ENCODE peak calls at places on chromosomes 12 and 14, in six cellular contexts. One of them, this sample, is unnamed.

GRCh38 chr12:50660425-50660822 is 103.5 kb upstream of the ATF1 start:
- DNase-seq in astrocyte: no peak
- DNase-seq in ovary: no peak
- DNase-seq in stomach: no peak
- DNase-seq in Karpas-422: no peak
- DNase-seq in esophagus squamous epithelium: no peak
- DNase-seq in this sample: no peak

GRCh38 chr14:69708586-69709169 is 58.3 kb upstream of the SRSF5 start:
- DNase-seq in astrocyte: no peak
- DNase-seq in ovary: no peak
- DNase-seq in stomach: no peak
- DNase-seq in Karpas-422: peak; percentile 82
- DNase-seq in esophagus squamous epithelium: no peak
- DNase-seq in this sample: no peak

GRCh38 chr14:79369359-79370332 is 841.7 kb downstream of the DIO2 start:
- DNase-seq in astrocyte: peak; percentile 99
- DNase-seq in ovary: no peak
- DNase-seq in stomach: no peak
- DNase-seq in Karpas-422: no peak
- DNase-seq in esophagus squamous epithelium: no peak
- DNase-seq in this sample: no peak

GRCh38 chr14:93200553-93200952 is 6.3 kb downstream of the GON7 start:
- DNase-seq in astrocyte: no peak
- DNase-seq in ovary: no peak
- DNase-seq in stomach: no peak
- DNase-seq in Karpas-422: no peak
- DNase-seq in esophagus squamous epithelium: no peak
- DNase-seq in this sample: no peak

GRCh38 chr12:123761841-123762714 is at the start of gene DNAH10:
- DNase-seq in astrocyte: peak; percentile 6
- DNase-seq in ovary: peak; percentile 38
- DNase-seq in stomach: no peak
- DNase-seq in Karpas-422: peak; percentile 69
- DNase-seq in esophagus squamous epithelium: no peak
- DNase-seq in this sample: no peak

GRCh38 chr12:49623142-49623899 is at the start of gene PRPF40B:
- DNase-seq in astrocyte: peak; percentile 53
- DNase-seq in ovary: peak; percentile 93
- DNase-seq in stomach: peak; percentile 93
- DNase-seq in Karpas-422: peak; percentile 95
- DNase-seq in esophagus squamous epithelium: peak; percentile 57
- DNase-seq in this sample: peak; percentile 85

GRCh38 chr12:133215724-133216123 is 20.0 kb downstream of the ANHX start:
- DNase-seq in astrocyte: no peak
- DNase-seq in ovary: no peak
- DNase-seq in stomach: no peak
- DNase-seq in Karpas-422: no peak
- DNase-seq in esophagus squamous epithelium: no peak
- DNase-seq in this sample: peak; percentile 5

GRCh38 chr12:86903166-86903565 is 647.0 kb upstream of the MGAT4C start:
- DNase-seq in astrocyte: no peak
- DNase-seq in ovary: no peak
- DNase-seq in stomach: no peak
- DNase-seq in Karpas-422: no peak
- DNase-seq in esophagus squamous epithelium: no peak
- DNase-seq in this sample: no peak

GRCh38 chr14:101032433-101032832 is 128.9 kb upstream of the RTL1 start:
- DNase-seq in astrocyte: no peak
- DNase-seq in ovary: no peak
- DNase-seq in stomach: no peak
- DNase-seq in Karpas-422: no peak
- DNase-seq in esophagus squamous epithelium: no peak
- DNase-seq in this sample: no peak

GRCh38 chr14:69260979-69261605 is 1.1 kb downstream of the GALNT16 start:
- DNase-seq in astrocyte: no peak
- DNase-seq in ovary: peak; percentile 43
- DNase-seq in stomach: peak; percentile 37
- DNase-seq in Karpas-422: peak; percentile 64
- DNase-seq in esophagus squamous epithelium: no peak
- DNase-seq in this sample: no peak

GRCh38 chr12:3252416-3252815 is 175.2 kb downstream of the TSPAN9 start:
- DNase-seq in astrocyte: peak; percentile 10
- DNase-seq in ovary: peak; percentile 93
- DNase-seq in stomach: peak; percentile 56
- DNase-seq in Karpas-422: no peak
- DNase-seq in esophagus squamous epithelium: no peak
- DNase-seq in this sample: peak; percentile 95

GRCh38 chr12:47750229-47750798 is 8.4 kb downstream of the RAPGEF3 start:
- DNase-seq in astrocyte: no peak
- DNase-seq in ovary: no peak
- DNase-seq in stomach: no peak
- DNase-seq in Karpas-422: no peak
- DNase-seq in esophagus squamous epithelium: no peak
- DNase-seq in this sample: no peak

GRCh38 chr14:70118064-70118463 is 70.7 kb downstream of the SLC8A3 start:
- DNase-seq in astrocyte: no peak
- DNase-seq in ovary: no peak
- DNase-seq in stomach: no peak
- DNase-seq in Karpas-422: no peak
- DNase-seq in esophagus squamous epithelium: no peak
- DNase-seq in this sample: no peak

GRCh38 chr12:128660532-128661215 is 163.1 kb downstream of the SLC15A4 start:
- DNase-seq in astrocyte: no peak
- DNase-seq in ovary: no peak
- DNase-seq in stomach: no peak
- DNase-seq in Karpas-422: no peak
- DNase-seq in esophagus squamous epithelium: no peak
- DNase-seq in this sample: no peak

GRCh38 chr14:101980700-101981099 is 16.3 kb downstream of the DYNC1H1 start:
- DNase-seq in astrocyte: peak; percentile 99
- DNase-seq in ovary: no peak
- DNase-seq in stomach: peak; percentile 73
- DNase-seq in Karpas-422: no peak
- DNase-seq in esophagus squamous epithelium: no peak
- DNase-seq in this sample: peak; percentile 88

GRCh38 chr12:132429122-132429931 is 60.6 kb upstream of the FBRSL1 start:
- DNase-seq in astrocyte: no peak
- DNase-seq in ovary: peak; percentile 59
- DNase-seq in stomach: peak; percentile 38
- DNase-seq in Karpas-422: no peak
- DNase-seq in esophagus squamous epithelium: no peak
- DNase-seq in this sample: no peak

GRCh38 chr12:83106873-83107272 is 420.2 kb downstream of the TMTC2 start:
- DNase-seq in astrocyte: no peak
- DNase-seq in ovary: no peak
- DNase-seq in stomach: no peak
- DNase-seq in Karpas-422: no peak
- DNase-seq in esophagus squamous epithelium: no peak
- DNase-seq in this sample: no peak

GRCh38 chr12:109573029-109573913 is at the start of the genes MMAB and MVK:
- DNase-seq in astrocyte: peak; percentile 99
- DNase-seq in ovary: peak; percentile 99
- DNase-seq in stomach: peak; percentile 99
- DNase-seq in Karpas-422: peak; percentile 100
- DNase-seq in esophagus squamous epithelium: peak; percentile 97
- DNase-seq in this sample: peak; percentile 100

GRCh38 chr12:130838951-130839769 is at the start of gene STX2:
- DNase-seq in astrocyte: peak; percentile 54
- DNase-seq in ovary: peak; percentile 96
- DNase-seq in stomach: peak; percentile 88
- DNase-seq in Karpas-422: peak; percentile 94
- DNase-seq in esophagus squamous epithelium: peak; percentile 16
- DNase-seq in this sample: peak; percentile 75

GRCh38 chr12:2292560-2292959 is 239.8 kb downstream of the CACNA1C start:
- DNase-seq in astrocyte: no peak
- DNase-seq in ovary: no peak
- DNase-seq in stomach: no peak
- DNase-seq in Karpas-422: no peak
- DNase-seq in esophagus squamous epithelium: no peak
- DNase-seq in this sample: no peak

GRCh38 chr12:109518820-109519665 is 41.6 kb downstream of the UBE3B start:
- DNase-seq in astrocyte: peak; percentile 85
- DNase-seq in ovary: peak; percentile 78
- DNase-seq in stomach: peak; percentile 60
- DNase-seq in Karpas-422: peak; percentile 87
- DNase-seq in esophagus squamous epithelium: no peak
- DNase-seq in this sample: peak; percentile 72

GRCh38 chr14:71203306-71203705 is 296.0 kb downstream of the PCNX1 start:
- DNase-seq in astrocyte: peak; percentile 53
- DNase-seq in ovary: no peak
- DNase-seq in stomach: no peak
- DNase-seq in Karpas-422: no peak
- DNase-seq in esophagus squamous epithelium: no peak
- DNase-seq in this sample: no peak

GRCh38 chr14:51862171-51862838 is 1.9 kb downstream of the GNG2 start:
- DNase-seq in astrocyte: no peak
- DNase-seq in ovary: no peak
- DNase-seq in stomach: no peak
- DNase-seq in Karpas-422: peak; percentile 79
- DNase-seq in esophagus squamous epithelium: no peak
- DNase-seq in this sample: no peak

GRCh38 chr12:122437656-122438121 is 15.2 kb upstream of the CLIP1 start:
- DNase-seq in astrocyte: peak; percentile 77
- DNase-seq in ovary: peak; percentile 67
- DNase-seq in stomach: peak; percentile 28
- DNase-seq in Karpas-422: no peak
- DNase-seq in esophagus squamous epithelium: no peak
- DNase-seq in this sample: peak; percentile 73

GRCh38 chr12:94100254-94100653 is 48.1 kb upstream of the PLXNC1 start:
- DNase-seq in astrocyte: peak; percentile 91
- DNase-seq in ovary: no peak
- DNase-seq in stomach: no peak
- DNase-seq in Karpas-422: no peak
- DNase-seq in esophagus squamous epithelium: no peak
- DNase-seq in this sample: no peak

GRCh38 chr12:25083211-25083610 is 111.7 kb downstream of the DNAI7 start:
- DNase-seq in astrocyte: no peak
- DNase-seq in ovary: no peak
- DNase-seq in stomach: no peak
- DNase-seq in Karpas-422: no peak
- DNase-seq in esophagus squamous epithelium: no peak
- DNase-seq in this sample: no peak

GRCh38 chr12:50483488-50483887 is 21.3 kb upstream of the DIP2B start:
- DNase-seq in astrocyte: no peak
- DNase-seq in ovary: no peak
- DNase-seq in stomach: no peak
- DNase-seq in Karpas-422: no peak
- DNase-seq in esophagus squamous epithelium: no peak
- DNase-seq in this sample: no peak

GRCh38 chr12:124321040-124321481 is 26.2 kb downstream of the RFLNA start:
- DNase-seq in astrocyte: peak; percentile 18
- DNase-seq in ovary: peak; percentile 81
- DNase-seq in stomach: peak; percentile 82
- DNase-seq in Karpas-422: peak; percentile 91
- DNase-seq in esophagus squamous epithelium: no peak
- DNase-seq in this sample: peak; percentile 82

GRCh38 chr12:807041-807717 is 54.8 kb downstream of the WNK1 start:
- DNase-seq in astrocyte: no peak
- DNase-seq in ovary: no peak
- DNase-seq in stomach: no peak
- DNase-seq in Karpas-422: no peak
- DNase-seq in esophagus squamous epithelium: no peak
- DNase-seq in this sample: no peak
- H3K27ac ChIP-seq in astrocyte: peak overlapping the region; percentile 43
- H3K27ac ChIP-seq in ovary: peak overlapping the region; percentile 22
- H3K27ac ChIP-seq in stomach: peak overlapping the region; percentile 1
- H3K27ac ChIP-seq in Karpas-422: no peak overlapping the region
- H3K27ac ChIP-seq in esophagus squamous epithelium: no peak overlapping the region
- H3K27ac ChIP-seq in this sample: peak overlapping the region; percentile 45

GRCh38 chr14:105390849-105391500 is 7.4 kb upstream of the TEX22 start:
- DNase-seq in astrocyte: no peak
- DNase-seq in ovary: no peak
- DNase-seq in stomach: no peak
- DNase-seq in Karpas-422: no peak
- DNase-seq in esophagus squamous epithelium: no peak
- DNase-seq in this sample: no peak
- H3K27ac ChIP-seq in astrocyte: no peak overlapping the region
- H3K27ac ChIP-seq in ovary: no peak overlapping the region
- H3K27ac ChIP-seq in stomach: peak overlapping the region; percentile 67
- H3K27ac ChIP-seq in Karpas-422: no peak overlapping the region
- H3K27ac ChIP-seq in esophagus squamous epithelium: no peak overlapping the region
- H3K27ac ChIP-seq in this sample: no peak overlapping the region

GRCh38 chr14:75299064-75299463 is 20.4 kb downstream of the FOS start:
- DNase-seq in astrocyte: no peak
- DNase-seq in ovary: peak; percentile 68
- DNase-seq in stomach: no peak
- DNase-seq in Karpas-422: no peak
- DNase-seq in esophagus squamous epithelium: no peak
- DNase-seq in this sample: peak; percentile 88
- H3K27ac ChIP-seq in astrocyte: no peak overlapping the region
- H3K27ac ChIP-seq in ovary: peak overlapping the region; percentile 45
- H3K27ac ChIP-seq in stomach: peak overlapping the region; percentile 63
- H3K27ac ChIP-seq in Karpas-422: no peak overlapping the region
- H3K27ac ChIP-seq in esophagus squamous epithelium: peak overlapping the region; percentile 94
- H3K27ac ChIP-seq in this sample: peak overlapping the region; percentile 51

GRCh38 chr14:34711808-34712712 is 2.3 kb downstream of the CFL2 start:
- DNase-seq in astrocyte: no peak
- DNase-seq in ovary: no peak
- DNase-seq in stomach: no peak
- DNase-seq in Karpas-422: no peak
- DNase-seq in esophagus squamous epithelium: no peak
- DNase-seq in this sample: no peak

GRCh38 chr14:34713681-34714319 is 593 bp downstream of the CFL2 start:
- DNase-seq in astrocyte: peak; percentile 83
- DNase-seq in ovary: peak; percentile 52
- DNase-seq in stomach: peak; percentile 27
- DNase-seq in Karpas-422: peak; percentile 77
- DNase-seq in esophagus squamous epithelium: no peak
- DNase-seq in this sample: peak; percentile 67

GRCh38 chr14:34711169-34711568 is 3.2 kb downstream of the CFL2 start:
- DNase-seq in astrocyte: peak; percentile 91
- DNase-seq in ovary: no peak
- DNase-seq in stomach: no peak
- DNase-seq in Karpas-422: peak; percentile 88
- DNase-seq in esophagus squamous epithelium: no peak
- DNase-seq in this sample: no peak

GRCh38 chr14:34714320-34715107 is at the start of gene CFL2:
- DNase-seq in astrocyte: peak; percentile 45
- DNase-seq in ovary: peak; percentile 87
- DNase-seq in stomach: peak; percentile 79
- DNase-seq in Karpas-422: peak; percentile 91
- DNase-seq in esophagus squamous epithelium: peak; percentile 28
- DNase-seq in this sample: peak; percentile 79

DNA sequence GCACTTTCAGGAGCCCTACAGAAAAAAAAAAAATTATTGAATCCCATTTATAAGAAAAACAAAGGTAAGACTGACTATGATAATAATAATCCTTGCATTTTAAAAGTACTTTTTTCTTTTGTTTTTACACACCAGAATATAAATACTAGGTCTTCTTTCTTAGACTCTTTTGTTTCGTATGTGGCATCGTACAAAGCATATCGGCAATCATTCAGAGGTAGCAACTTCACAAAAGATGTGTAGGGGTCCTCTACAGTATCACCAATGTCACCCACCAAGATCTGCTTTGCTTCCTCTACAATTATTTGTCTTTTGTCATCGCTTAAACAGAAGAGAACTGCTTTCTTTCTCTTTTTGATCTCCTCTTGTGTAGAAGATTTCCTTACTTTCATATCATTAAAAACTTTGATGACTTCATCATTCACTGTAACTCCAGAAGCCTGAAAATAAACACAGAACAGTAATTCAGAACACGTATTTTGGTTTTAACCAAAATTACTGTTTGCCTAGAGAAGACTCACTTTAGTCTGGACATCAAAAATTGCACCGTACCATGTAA is 1.2 kb downstream of the CFL2 start:
- DNase-seq in astrocyte: no peak
- DNase-seq in ovary: no peak
- DNase-seq in stomach: no peak
- DNase-seq in Karpas-422: peak; percentile 53
- DNase-seq in esophagus squamous epithelium: no peak
- DNase-seq in this sample: no peak
- H3K27ac ChIP-seq in astrocyte: peak overlapping the region; percentile 94
- H3K27ac ChIP-seq in ovary: peak overlapping the region; percentile 95
- H3K27ac ChIP-seq in stomach: peak overlapping the region; percentile 99
- H3K27ac ChIP-seq in Karpas-422: peak overlapping the region; percentile 11
- H3K27ac ChIP-seq in esophagus squamous epithelium: peak overlapping the region; percentile 98
- H3K27ac ChIP-seq in this sample: peak overlapping the region; percentile 99